ENCODE peak calls at places on chromosome 2, in six cellular contexts. One of them, this sample, is unnamed.

GRCh38 chr2:150619607-150620330 is 132.3 kb upstream of the RND3 start:
- DNase-seq in tibial nerve: no peak
- DNase-seq in HepG2: no peak
- DNase-seq in thyroid gland: peak
- DNase-seq in ovary: peak
- DNase-seq in suprapubic skin: no peak
- DNase-seq in this sample: no peak

GRCh38 chr2:149629003-149629402 is 41.4 kb upstream of the MMADHC start:
- DNase-seq in tibial nerve: no peak
- DNase-seq in HepG2: no peak
- DNase-seq in thyroid gland: no peak
- DNase-seq in ovary: no peak
- DNase-seq in suprapubic skin: no peak
- DNase-seq in this sample: no peak

GRCh38 chr2:189076572-189076971 is 102.4 kb downstream of the COL3A1 start:
- DNase-seq in tibial nerve: no peak
- DNase-seq in HepG2: no peak
- DNase-seq in thyroid gland: no peak
- DNase-seq in ovary: no peak
- DNase-seq in suprapubic skin: no peak
- DNase-seq in this sample: no peak

GRCh38 chr2:229164545-229165249 is 106.4 kb downstream of the PID1 start:
- DNase-seq in tibial nerve: no peak
- DNase-seq in HepG2: no peak
- DNase-seq in thyroid gland: no peak
- DNase-seq in ovary: no peak
- DNase-seq in suprapubic skin: no peak
- DNase-seq in this sample: no peak

GRCh38 chr2:136436921-136437320 is 319.0 kb upstream of the CXCR4 start:
- DNase-seq in tibial nerve: no peak
- DNase-seq in HepG2: no peak
- DNase-seq in thyroid gland: no peak
- DNase-seq in ovary: no peak
- DNase-seq in suprapubic skin: no peak
- DNase-seq in this sample: no peak

GRCh38 chr2:181790716-181791649 is 100.5 kb upstream of the ITPRID2 start:
- DNase-seq in tibial nerve: no peak
- DNase-seq in HepG2: peak
- DNase-seq in thyroid gland: no peak
- DNase-seq in ovary: no peak
- DNase-seq in suprapubic skin: no peak
- DNase-seq in this sample: no peak

GRCh38 chr2:52844701-52845423 is 922.7 kb upstream of the CHAC2 start:
- DNase-seq in tibial nerve: no peak
- DNase-seq in HepG2: no peak
- DNase-seq in thyroid gland: no peak
- DNase-seq in ovary: no peak
- DNase-seq in suprapubic skin: no peak
- DNase-seq in this sample: no peak

GRCh38 chr2:37621199-37621598 is 50.2 kb downstream of the CDC42EP3 start:
- DNase-seq in tibial nerve: no peak
- DNase-seq in HepG2: no peak
- DNase-seq in thyroid gland: no peak
- DNase-seq in ovary: no peak
- DNase-seq in suprapubic skin: no peak
- DNase-seq in this sample: no peak

GRCh38 chr2:116754371-116755101 is 1060.0 kb upstream of the DDX18 start:
- DNase-seq in tibial nerve: no peak
- DNase-seq in HepG2: no peak
- DNase-seq in thyroid gland: no peak
- DNase-seq in ovary: no peak
- DNase-seq in suprapubic skin: no peak
- DNase-seq in this sample: no peak

GRCh38 chr2:227890495-227891079 is 19.2 kb downstream of the DAW1 start:
- DNase-seq in tibial nerve: no peak
- DNase-seq in HepG2: peak
- DNase-seq in thyroid gland: no peak
- DNase-seq in ovary: no peak
- DNase-seq in suprapubic skin: no peak
- DNase-seq in this sample: no peak

GRCh38 chr2:177572236-177572671 is 179.7 kb downstream of the AGPS start:
- DNase-seq in tibial nerve: no peak
- DNase-seq in HepG2: peak
- DNase-seq in thyroid gland: no peak
- DNase-seq in ovary: no peak
- DNase-seq in suprapubic skin: no peak
- DNase-seq in this sample: no peak

GRCh38 chr2:120818441-120818920 is 82.8 kb downstream of the GLI2 start:
- DNase-seq in tibial nerve: no peak
- DNase-seq in HepG2: no peak
- DNase-seq in thyroid gland: no peak
- DNase-seq in ovary: peak
- DNase-seq in suprapubic skin: no peak
- DNase-seq in this sample: no peak

GRCh38 chr2:189483571-189484415 is 42.5 kb downstream of the WDR75 start:
- DNase-seq in tibial nerve: no peak
- DNase-seq in HepG2: no peak
- DNase-seq in thyroid gland: no peak
- DNase-seq in ovary: no peak
- DNase-seq in suprapubic skin: no peak
- DNase-seq in this sample: no peak

GRCh38 chr2:188495990-188496431 is 204.3 kb downstream of the GULP1 start:
- DNase-seq in tibial nerve: no peak
- DNase-seq in HepG2: no peak
- DNase-seq in thyroid gland: no peak
- DNase-seq in ovary: no peak
- DNase-seq in suprapubic skin: no peak
- DNase-seq in this sample: no peak

GRCh38 chr2:84840306-84840705 is 40.6 kb downstream of the TRABD2A start:
- DNase-seq in tibial nerve: no peak
- DNase-seq in HepG2: no peak
- DNase-seq in thyroid gland: no peak
- DNase-seq in ovary: no peak
- DNase-seq in suprapubic skin: no peak
- DNase-seq in this sample: no peak

GRCh38 chr2:121442889-121443288 is 87.8 kb upstream of the RNU4ATAC start:
- DNase-seq in tibial nerve: no peak
- DNase-seq in HepG2: no peak
- DNase-seq in thyroid gland: no peak
- DNase-seq in ovary: no peak
- DNase-seq in suprapubic skin: no peak
- DNase-seq in this sample: no peak

GRCh38 chr2:232698552-232699091 is 1.5 kb downstream of the GIGYF2 start:
- DNase-seq in tibial nerve: no peak
- DNase-seq in HepG2: no peak
- DNase-seq in thyroid gland: no peak
- DNase-seq in ovary: no peak
- DNase-seq in suprapubic skin: no peak
- DNase-seq in this sample: no peak

GRCh38 chr2:232699110-232699509 is 2.0 kb downstream of the GIGYF2 start:
- DNase-seq in tibial nerve: no peak
- DNase-seq in HepG2: no peak
- DNase-seq in thyroid gland: no peak
- DNase-seq in ovary: no peak
- DNase-seq in suprapubic skin: no peak
- DNase-seq in this sample: no peak

GRCh38 chr2:232697807-232698110 is 628 bp downstream of the GIGYF2 start:
- DNase-seq in tibial nerve: no peak
- DNase-seq in HepG2: no peak
- DNase-seq in thyroid gland: no peak
- DNase-seq in ovary: no peak
- DNase-seq in suprapubic skin: peak
- DNase-seq in this sample: no peak

GRCh38 chr2:232696609-232697058 is 497 bp upstream of the GIGYF2 start:
- DNase-seq in tibial nerve: no peak
- DNase-seq in HepG2: no peak
- DNase-seq in thyroid gland: no peak
- DNase-seq in ovary: no peak
- DNase-seq in suprapubic skin: no peak
- DNase-seq in this sample: no peak

DNA sequence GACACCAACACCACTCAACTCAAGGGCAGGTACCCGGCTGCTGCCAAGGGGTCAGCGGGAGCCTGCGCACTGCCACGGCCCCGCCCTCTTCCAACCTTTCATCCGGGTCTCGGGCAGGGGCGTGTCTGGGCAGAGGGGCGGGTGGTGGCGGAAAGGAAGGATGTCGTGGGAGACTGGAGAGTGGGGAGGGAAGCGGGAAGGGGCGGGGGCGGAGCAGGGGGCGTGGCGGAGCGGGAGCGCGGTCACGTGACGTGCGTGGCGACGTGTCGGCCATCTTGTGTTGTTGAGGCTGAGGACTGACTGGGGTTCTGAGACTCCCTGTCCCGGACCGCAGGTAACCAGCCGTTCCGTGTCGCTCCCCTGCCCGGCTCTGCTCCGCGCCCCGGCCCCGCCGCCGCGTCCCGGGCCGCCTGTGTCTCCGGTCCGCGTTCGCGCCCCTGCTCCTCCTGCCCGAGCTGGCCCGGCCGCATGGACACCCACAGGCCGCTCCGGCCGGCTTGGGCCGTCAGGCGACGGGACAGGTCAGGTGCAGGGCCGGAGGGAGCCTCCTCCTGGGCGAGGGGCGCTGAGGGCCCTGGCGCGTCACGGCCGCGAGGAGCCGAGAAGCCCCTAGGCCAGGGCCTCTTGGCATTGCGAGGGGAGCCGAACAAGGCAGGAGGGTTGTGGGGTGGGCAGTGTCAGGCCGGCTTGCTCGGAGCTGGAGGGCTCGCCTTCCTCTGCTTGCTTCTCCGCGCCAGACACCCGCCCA is at the start of gene GIGYF2:
- DNase-seq in tibial nerve: peak
- DNase-seq in HepG2: peak
- DNase-seq in thyroid gland: peak
- DNase-seq in ovary: peak
- DNase-seq in suprapubic skin: peak
- DNase-seq in this sample: peak
- TF ChIP-seq POLR2A in tibial nerve: peak
- TF ChIP-seq POLR2A in HepG2: peak
- TF ChIP-seq POLR2A in thyroid gland: no peak
- TF ChIP-seq POLR2A in ovary: peak
- TF ChIP-seq POLR2A in suprapubic skin: peak
- TF ChIP-seq POLR2A in this sample: peak

GRCh38 chr2:144469788-144470187 is 50.1 kb downstream of the ZEB2 start:
- DNase-seq in tibial nerve: no peak
- DNase-seq in HepG2: no peak
- DNase-seq in thyroid gland: no peak
- DNase-seq in ovary: no peak
- DNase-seq in suprapubic skin: no peak
- DNase-seq in this sample: no peak
- TF ChIP-seq POLR2A in tibial nerve: no peak
- TF ChIP-seq POLR2A in HepG2: no peak
- TF ChIP-seq POLR2A in thyroid gland: no peak
- TF ChIP-seq POLR2A in ovary: no peak
- TF ChIP-seq POLR2A in suprapubic skin: no peak
- TF ChIP-seq POLR2A in this sample: no peak

GRCh38 chr2:68774569-68775271 is 40.1 kb downstream of the ARHGAP25 start:
- DNase-seq in tibial nerve: peak
- DNase-seq in HepG2: no peak
- DNase-seq in thyroid gland: peak
- DNase-seq in ovary: peak
- DNase-seq in suprapubic skin: no peak
- DNase-seq in this sample: peak
- TF ChIP-seq POLR2A in tibial nerve: peak
- TF ChIP-seq POLR2A in HepG2: no peak
- TF ChIP-seq POLR2A in thyroid gland: no peak
- TF ChIP-seq POLR2A in ovary: no peak
- TF ChIP-seq POLR2A in suprapubic skin: no peak
- TF ChIP-seq POLR2A in this sample: no peak

GRCh38 chr2:239216251-239216613 is 184.6 kb downstream of the HDAC4 start:
- DNase-seq in tibial nerve: no peak
- DNase-seq in HepG2: no peak
- DNase-seq in thyroid gland: no peak
- DNase-seq in ovary: no peak
- DNase-seq in suprapubic skin: peak
- DNase-seq in this sample: no peak

GRCh38 chr2:239214725-239215124 is 186.1 kb downstream of the HDAC4 start:
- DNase-seq in tibial nerve: no peak
- DNase-seq in HepG2: no peak
- DNase-seq in thyroid gland: no peak
- DNase-seq in ovary: no peak
- DNase-seq in suprapubic skin: peak
- DNase-seq in this sample: no peak

GRCh38 chr2:239213420-239214101 is 187.3 kb downstream of the HDAC4 start:
- DNase-seq in tibial nerve: no peak
- DNase-seq in HepG2: no peak
- DNase-seq in thyroid gland: no peak
- DNase-seq in ovary: no peak
- DNase-seq in suprapubic skin: peak
- DNase-seq in this sample: no peak

GRCh38 chr2:239215136-239215925 is 185.5 kb downstream of the HDAC4 start:
- DNase-seq in tibial nerve: no peak
- DNase-seq in HepG2: no peak
- DNase-seq in thyroid gland: no peak
- DNase-seq in ovary: no peak
- DNase-seq in suprapubic skin: peak
- DNase-seq in this sample: no peak

GRCh38 chr2:239216614-239217273 is 184.1 kb downstream of the HDAC4 start:
- DNase-seq in tibial nerve: no peak
- DNase-seq in HepG2: no peak
- DNase-seq in thyroid gland: no peak
- DNase-seq in ovary: no peak
- DNase-seq in suprapubic skin: peak
- DNase-seq in this sample: no peak
- TF ChIP-seq POLR2A in tibial nerve: no peak
- TF ChIP-seq POLR2A in HepG2: no peak
- TF ChIP-seq POLR2A in thyroid gland: no peak
- TF ChIP-seq POLR2A in ovary: no peak
- TF ChIP-seq POLR2A in suprapubic skin: no peak
- TF ChIP-seq POLR2A in this sample: no peak

DNA sequence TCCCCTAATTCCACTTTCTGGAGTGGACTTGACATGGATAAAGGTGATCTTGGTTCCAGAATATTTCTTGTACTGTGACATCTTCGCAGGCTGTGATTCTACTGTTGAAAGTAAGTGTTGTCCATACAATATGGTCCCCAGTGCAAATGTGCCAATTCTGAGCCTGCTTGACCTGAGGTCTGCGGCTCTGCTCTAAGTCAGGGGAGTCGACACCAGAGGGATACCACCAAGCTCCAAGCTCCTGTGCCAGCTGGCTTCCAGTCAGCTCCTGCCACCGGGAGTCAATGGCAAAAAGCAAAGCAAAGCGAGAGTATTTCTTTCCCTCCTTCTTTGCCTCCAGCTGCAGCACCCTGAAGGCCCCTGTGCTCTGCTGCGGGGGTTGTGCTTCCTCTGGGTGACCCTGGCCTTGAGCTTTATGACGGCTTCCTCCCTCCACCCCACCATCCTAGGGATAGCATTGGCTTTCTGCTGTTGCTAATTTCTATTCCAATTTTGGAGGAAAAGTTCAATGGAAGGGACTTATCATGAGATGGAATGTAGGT is 50.4 kb downstream of the SLC35F5 start:
- DNase-seq in tibial nerve: no peak
- DNase-seq in HepG2: no peak
- DNase-seq in thyroid gland: no peak
- DNase-seq in ovary: peak
- DNase-seq in suprapubic skin: no peak
- DNase-seq in this sample: no peak
- TF ChIP-seq POLR2A in tibial nerve: no peak
- TF ChIP-seq POLR2A in HepG2: no peak
- TF ChIP-seq POLR2A in thyroid gland: no peak
- TF ChIP-seq POLR2A in ovary: no peak
- TF ChIP-seq POLR2A in suprapubic skin: no peak
- TF ChIP-seq POLR2A in this sample: no peak

This sample was measured in lower leg skin.